ENCODE peak calls at places on chromosomes 12 and 14, in five cellular contexts. A is transverse colon, R is breast epithelium, W is A549, B is IMR-90. X is an unnamed sample. For H3K4me1, the result is how much of the 10 kb centered on the place peaks cover.

GRCh38 chr12:104166465-104166864 is 28.5 kb upstream of the NFYB start:
- DNase-seq in A (no peak), B (peak), R (no peak), W (no peak), X (no peak)

GRCh38 chr14:67191768-67192290 is 2.6 kb downstream of the GARIN2 start:
- DNase-seq in A (no peak), B (peak), R (no peak), W (no peak), X (no peak)

GRCh38 chr14:89368490-89369477 is 48.2 kb downstream of the FOXN3 start:
- DNase-seq in B (no peak), A (no peak), W (no peak), R (no peak), X (no peak)

GRCh38 chr12:62654558-62655241 is 188.1 kb downstream of the MON2 start:
- DNase-seq in B (no peak), A (no peak), W (no peak), R (no peak), X (no peak)

GRCh38 chr12:118359541-118359915 is 13.2 kb downstream of the TAOK3 start:
- DNase-seq in A (peak), R (no peak), W (no peak), B (no peak), X (peak)

GRCh38 chr12:78530065-78530765 is 334.4 kb upstream of the SYT1 start:
- DNase-seq in R (no peak), B (peak), W (no peak), A (no peak), X (no peak)

GRCh38 chr12:104356231-104357115 is 52.9 kb downstream of the EID3 start:
- DNase-seq in A (no peak), B (peak), R (no peak), W (no peak), X (no peak)

GRCh38 chr12:92226036-92226661 is 80.5 kb upstream of the BTG1 start:
- DNase-seq in R (no peak), W (no peak), B (peak), A (no peak), X (no peak)

GRCh38 chr14:61469771-61470170 is 148.4 kb downstream of the PRKCH start:
- DNase-seq in W (no peak), A (no peak), R (no peak), B (no peak), X (no peak)

GRCh38 chr14:61467281-61467680 is 145.9 kb downstream of the PRKCH start:
- DNase-seq in B (no peak), W (no peak), R (no peak), A (no peak), X (no peak)

GRCh38 chr14:61466905-61467280 is 145.5 kb downstream of the PRKCH start:
- DNase-seq in B (no peak), A (no peak), R (no peak), W (no peak), X (no peak)

GRCh38 chr14:61466249-61466904 is 145.0 kb downstream of the PRKCH start:
- DNase-seq in R (no peak), B (peak), A (peak), W (peak), X (no peak)

DNA sequence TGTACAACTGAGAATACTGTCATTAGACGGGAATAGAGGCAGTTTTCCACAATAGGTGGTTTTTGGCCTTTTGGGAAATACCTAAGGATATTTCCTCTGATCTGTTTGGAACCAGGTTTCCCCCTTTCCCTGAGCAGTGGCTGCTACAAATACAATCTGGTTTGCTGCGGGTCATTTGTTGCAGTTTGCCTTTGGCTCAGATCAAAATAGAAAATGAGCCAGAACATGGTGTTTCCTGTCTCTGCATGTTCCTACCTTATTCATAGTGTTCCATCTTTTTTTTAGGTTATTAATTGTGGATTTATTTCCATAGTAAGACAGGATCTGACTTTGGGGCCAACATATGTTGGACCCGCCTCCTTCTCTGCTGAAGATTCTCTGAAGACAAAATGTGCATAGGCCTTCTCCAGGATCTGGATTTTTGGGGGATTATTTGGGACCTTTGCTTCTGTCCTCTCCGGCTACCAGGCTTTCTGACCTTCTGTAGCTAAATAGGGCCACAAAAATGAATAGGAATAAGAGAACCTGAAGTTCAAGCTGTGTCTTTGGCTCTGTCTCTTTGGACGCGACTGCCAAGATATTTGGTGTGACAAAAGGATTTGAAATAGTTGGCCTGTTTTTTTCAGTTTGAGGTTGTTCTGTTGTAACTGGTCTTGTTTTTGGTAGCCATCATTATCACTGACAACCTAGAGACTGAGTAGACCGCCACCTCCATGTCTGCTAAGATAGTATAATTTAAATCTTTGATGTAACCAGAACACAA is 146.9 kb downstream of the PRKCH start:
- DNase-seq in A (no peak), B (no peak), R (no peak), W (no peak), X (no peak)
- H3K4me1 ChIP-seq in A (under half), B (under half), R (under half), W (half or more), X (under half)

GRCh38 chr12:89319111-89319510 is 33.2 kb downstream of the DUSP6 start:
- DNase-seq in B (no peak), R (no peak), W (no peak), A (no peak), X (no peak)
- TF ChIP-seq POLR2A in B (no peak), R (no peak), W (no peak), A (no peak), X (no peak)

DNA sequence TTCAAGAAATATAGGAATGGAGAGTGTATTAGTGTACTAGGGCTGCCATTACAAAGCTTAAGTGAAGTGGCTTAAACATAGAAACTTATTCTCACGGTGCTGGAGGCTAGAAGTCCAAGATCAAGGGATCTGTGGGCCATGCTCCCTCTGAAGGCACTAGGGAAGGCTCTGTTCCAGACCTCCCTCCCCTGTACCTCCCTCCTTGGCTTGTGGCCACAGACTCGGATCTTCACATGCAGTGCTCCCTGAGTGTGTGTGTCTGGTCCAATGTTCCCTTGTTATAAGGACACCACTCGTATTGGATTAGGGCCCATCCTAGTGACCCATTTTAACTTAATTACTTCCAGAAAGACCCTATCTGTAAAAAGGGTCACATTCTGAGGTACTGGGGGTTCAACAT is 225.6 kb downstream of the VRK1 start:
- DNase-seq in W (no peak), R (no peak), A (no peak), B (no peak), X (no peak)
- H3K4me1 ChIP-seq in W (under half), R (under half), A (under half), B (under half), X (under half)

GRCh38 chr14:99479160-99479902 is 1.3 kb downstream of the SETD3 start:
- DNase-seq in R (no peak), B (peak), W (no peak), A (no peak), X (no peak)

GRCh38 chr14:99481745-99482099 is 513 bp downstream of the CCNK start:
- DNase-seq in R (no peak), A (no peak), B (peak), W (peak), X (no peak)

GRCh38 chr14:99478133-99478532 is 2.5 kb downstream of the SETD3 start:
- DNase-seq in W (no peak), A (no peak), B (no peak), R (no peak), X (peak)

GRCh38 chr14:99480856-99481744 is at the start of the genes CCNK and SETD3:
- DNase-seq in R (peak), W (peak), B (peak), A (peak), X (peak)

GRCh38 chr14:99479903-99480855 is 480 bp downstream of the SETD3 start:
- DNase-seq in B (peak), W (peak), R (peak), A (peak), X (peak)
- TF ChIP-seq POLR2A in B (peak), W (peak), R (no peak), A (peak), X (peak)

GRCh38 chr14:35301334-35302210 is 9.4 kb downstream of the PSMA6 start:
- DNase-seq in R (no peak), B (no peak), A (no peak), W (no peak), X (no peak)
- H3K4me1 ChIP-seq in R (under half), B (under half), A (under half), W (under half), X (under half)

DNA sequence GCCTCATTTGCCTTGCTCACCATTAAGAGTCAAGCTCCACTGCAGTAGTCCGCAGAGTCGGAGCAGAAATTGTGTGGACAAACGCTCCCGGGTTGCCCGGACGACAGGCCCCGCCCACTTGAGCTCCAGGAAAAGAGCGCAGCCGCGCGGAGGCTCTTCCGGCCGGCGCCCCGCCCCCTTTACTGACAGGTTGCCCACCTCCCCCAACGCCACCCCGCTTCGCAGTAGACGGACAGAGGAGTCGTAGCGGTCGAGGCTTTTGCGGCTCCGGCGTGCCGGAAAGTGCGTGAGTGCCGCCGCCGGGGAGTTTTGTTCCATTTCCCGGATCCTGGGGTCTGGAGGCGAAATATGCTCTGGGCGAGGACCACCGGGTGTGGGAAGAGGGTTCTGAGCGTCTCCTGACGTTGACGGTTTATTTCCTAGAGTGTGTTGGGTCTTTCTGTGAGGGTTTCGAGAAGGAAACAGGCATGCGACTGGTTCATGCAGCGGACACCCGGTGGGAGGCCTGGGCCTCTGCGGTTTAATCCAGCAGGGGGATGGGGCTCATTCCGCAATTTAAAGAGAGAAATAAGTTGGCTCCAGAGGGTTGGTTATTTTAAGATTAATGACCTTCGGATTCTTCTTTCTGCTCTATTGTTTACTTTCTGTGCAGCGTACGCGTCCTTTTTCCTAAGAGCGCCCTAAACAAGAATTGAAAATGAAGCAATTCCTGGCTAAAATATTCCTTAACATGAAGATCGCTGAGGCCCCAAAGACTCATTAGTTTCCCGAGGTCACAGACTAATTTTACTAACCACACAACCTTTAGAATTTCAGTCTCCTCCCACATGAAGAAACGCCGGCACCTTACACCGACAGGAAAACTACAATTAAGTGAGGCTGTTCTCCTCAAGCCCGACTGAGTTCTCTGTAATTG is at the start of the genes DNAI7 and ETFRF1:
- DNase-seq in W (peak), A (peak), B (peak), R (peak), X (peak)
- TF ChIP-seq POLR2A in W (peak), A (peak), B (peak), R (peak), X (peak)

X was measured in Peyer's patch.